ENCODE peak calls at places on chromosome 19, in nine cellular contexts. G is endothelial cell; S is HEK293T; U is A549; F is glomerular endothelial cell; A is activated T-helper 1 cell treated with anti-CD3 and anti-CD28 coated beads, Interleukin-12 subunit alpha, Interleukin-12 subunit beta, Interleukin-2, Interleukin-4 antibody, amounts not matched to agents 30 ng/mL and 10 ng/mL and 1 ng/mL, durations not matched to agents 14 hours and 24 hours and 36 hours; I is stimulated activated CD4-positive, alpha-beta T cell treated with anti-CD3 and anti-CD28 coated beads, Interleukin-1b, Interleukin-23, amount 100 ng/mL, for 4 hours; X is Right ventricle myocardium superior; N is nephron progenitor cell. E is an unnamed sample.
A peak's percentile ranks its signal among the peaks of the same experiment; 100 is the strongest.

GRCh38 chr19:53696951-53697350 is 65.2 kb downstream of the DPRX start:
- DNase-seq in G (no peak), S (no peak), U (no peak), F (no peak), A (no peak), I (no peak), X (no peak), N (no peak), E (no peak)

GRCh38 chr19:35509018-35509652 is 4.3 kb downstream of the DMKN start:
- DNase-seq in G (peak; percentile 23), S (peak; percentile 61), U (no peak), F (no peak), A (peak; percentile 4), I (peak; percentile 15), X (no peak), N (peak; percentile 37), E (no peak)

GRCh38 chr19:40741527-40742390 is 8.5 kb downstream of the ACTMAP start:
- DNase-seq in G (no peak), S (no peak), U (no peak), F (no peak), A (no peak), I (no peak), X (peak; percentile 35), N (no peak), E (no peak)

GRCh38 chr19:41206926-41207750 is 11.9 kb upstream of the AXL start:
- DNase-seq in G (no peak), S (no peak), U (no peak), F (no peak), A (no peak), I (no peak), X (peak; percentile 93), N (no peak), E (no peak)

GRCh38 chr19:39428309-39429112 is 7.2 kb downstream of the RPS16 start:
- DNase-seq in G (peak; percentile 72), S (no peak), U (peak; percentile 81), F (no peak), A (no peak), I (no peak), X (peak; percentile 83), N (peak; percentile 75), E (no peak)

GRCh38 chr19:52943884-52944643 is 18.6 kb downstream of the ZNF816 start:
- DNase-seq in G (no peak), S (no peak), U (no peak), F (no peak), A (no peak), I (no peak), X (no peak), N (no peak), E (no peak)

GRCh38 chr19:54462072-54462712 is 1.4 kb downstream of the LENG9 start:
- DNase-seq in G (no peak), S (no peak), U (no peak), F (no peak), A (no peak), I (no peak), X (no peak), N (no peak), E (no peak)

GRCh38 chr19:18321729-18322091 is 1.2 kb downstream of the LSM4 start:
- DNase-seq in G (no peak), S (no peak), U (no peak), F (no peak), A (no peak), I (no peak), X (no peak), N (no peak), E (no peak)

GRCh38 chr19:43572172-43572588 is 3.1 kb downstream of the XRCC1 start:
- DNase-seq in G (no peak), S (no peak), U (no peak), F (no peak), A (no peak), I (no peak), X (no peak), N (no peak), E (no peak)

GRCh38 chr19:58563034-58563573 is 4.7 kb upstream of the UBE2M start:
- DNase-seq in G (peak; percentile 31), S (no peak), U (no peak), F (no peak), A (no peak), I (no peak), X (no peak), N (no peak), E (no peak)

GRCh38 chr19:54478677-54479266 is 5.7 kb upstream of the CDC42EP5 start:
- DNase-seq in G (peak; percentile 50), S (peak; percentile 40), U (no peak), F (no peak), A (no peak), I (no peak), X (no peak), N (peak; percentile 73), E (no peak)

GRCh38 chr19:11451942-11452813 is 16.7 kb downstream of the PRKCSH start:
- DNase-seq in G (no peak), S (no peak), U (no peak), F (no peak), A (no peak), I (no peak), X (no peak), N (no peak), E (no peak)

GRCh38 chr19:8302357-8302691 is 5.8 kb downstream of the CD320 start:
- DNase-seq in G (peak; percentile 1), S (no peak), U (no peak), F (no peak), A (no peak), I (no peak), X (peak; percentile 82), N (no peak), E (no peak)

GRCh38 chr19:7391218-7391670 is 42.5 kb downstream of the ARHGEF18 start:
- DNase-seq in G (no peak), S (no peak), U (peak; percentile 75), F (peak; percentile 54), A (no peak), I (no peak), X (no peak), N (no peak), E (no peak)

GRCh38 chr19:39303373-39304184 is 7.4 kb downstream of the IFNL1 start:
- DNase-seq in G (no peak), S (no peak), U (no peak), F (no peak), A (no peak), I (no peak), X (no peak), N (no peak), E (no peak)

GRCh38 chr19:16945364-16945714 is 56.5 kb downstream of the F2RL3 start:
- DNase-seq in G (no peak), S (no peak), U (no peak), F (no peak), A (no peak), I (no peak), X (no peak), N (no peak), E (no peak)

GRCh38 chr19:28519950-28520861 is 692.7 kb downstream of the UQCRFS1 start:
- DNase-seq in G (no peak), S (no peak), U (no peak), F (no peak), A (no peak), I (no peak), X (no peak), N (peak; percentile 43), E (no peak)

GRCh38 chr19:5542665-5543064 is 25.1 kb downstream of the TINCR start:
- DNase-seq in G (no peak), S (no peak), U (no peak), F (no peak), A (no peak), I (no peak), X (no peak), N (no peak), E (no peak)

GRCh38 chr19:55345101-55345817 is 5.6 kb downstream of the KMT5C start:
- DNase-seq in G (no peak), S (no peak), U (no peak), F (no peak), A (no peak), I (no peak), X (no peak), N (no peak), E (no peak)

GRCh38 chr19:50204811-50205675 is 1.6 kb downstream of the MYH14 start:
- DNase-seq in G (no peak), S (no peak), U (no peak), F (no peak), A (no peak), I (peak; percentile 5), X (peak; percentile 78), N (peak; percentile 84), E (no peak)

GRCh38 chr19:50358483-50359431 is 6.7 kb downstream of the NAPSA start:
- DNase-seq in G (no peak), S (no peak), U (no peak), F (no peak), A (peak; percentile 81), I (peak; percentile 72), X (peak; percentile 84), N (no peak), E (peak; percentile 54)

GRCh38 chr19:45676851-45677263 is 8.8 kb downstream of the GIPR start:
- DNase-seq in G (no peak), S (no peak), U (no peak), F (no peak), A (peak; percentile 22), I (peak; percentile 48), X (no peak), N (no peak), E (no peak)